ENCODE peak calls at places on chromosomes 4 and X, in eight cellular contexts. One of them, this sample, is unnamed. For H3K4me1 and H3K36me3, the result is how much of the 10 kb centered on the place peaks cover.

GRCh38 chr4:83504544-83504943 is 19.6 kb upstream of the ABRAXAS1 start:
- DNase-seq in endodermal cell: no peak
- DNase-seq in Peyer's patch: no peak
- DNase-seq in thyroid gland: peak
- DNase-seq in IMR-90: no peak
- DNase-seq in pancreas: no peak
- DNase-seq in colonic mucosa: no peak
- DNase-seq in cardiac muscle cell: no peak
- DNase-seq in this sample: no peak

GRCh38 chrX:100964362-100964761 is 5.1 kb upstream of the ARL13A start:
- DNase-seq in endodermal cell: no peak
- DNase-seq in Peyer's patch: no peak
- DNase-seq in thyroid gland: no peak
- DNase-seq in IMR-90: no peak
- DNase-seq in pancreas: no peak
- DNase-seq in colonic mucosa: no peak
- DNase-seq in cardiac muscle cell: no peak
- DNase-seq in this sample: no peak

GRCh38 chr4:117474987-117475386 is 389.6 kb upstream of the TRAM1L1 start:
- DNase-seq in endodermal cell: no peak
- DNase-seq in Peyer's patch: no peak
- DNase-seq in thyroid gland: no peak
- DNase-seq in IMR-90: no peak
- DNase-seq in pancreas: no peak
- DNase-seq in colonic mucosa: no peak
- DNase-seq in cardiac muscle cell: no peak
- DNase-seq in this sample: no peak

GRCh38 chrX:10004832-10005475 is 37.8 kb downstream of the CLDN34 start:
- DNase-seq in endodermal cell: no peak
- DNase-seq in Peyer's patch: no peak
- DNase-seq in thyroid gland: no peak
- DNase-seq in IMR-90: no peak
- DNase-seq in pancreas: no peak
- DNase-seq in colonic mucosa: no peak
- DNase-seq in cardiac muscle cell: no peak
- DNase-seq in this sample: no peak

GRCh38 chr4:180437601-180438000 is 1805.6 kb upstream of the TENM3 start:
- DNase-seq in endodermal cell: no peak
- DNase-seq in Peyer's patch: no peak
- DNase-seq in thyroid gland: no peak
- DNase-seq in IMR-90: no peak
- DNase-seq in pancreas: no peak
- DNase-seq in colonic mucosa: no peak
- DNase-seq in cardiac muscle cell: no peak
- DNase-seq in this sample: no peak

GRCh38 chrX:23838953-23839352 is 56.0 kb downstream of the SAT1 start:
- DNase-seq in endodermal cell: no peak
- DNase-seq in Peyer's patch: no peak
- DNase-seq in thyroid gland: no peak
- DNase-seq in IMR-90: no peak
- DNase-seq in pancreas: no peak
- DNase-seq in colonic mucosa: no peak
- DNase-seq in cardiac muscle cell: no peak
- DNase-seq in this sample: no peak

GRCh38 chrX:20506739-20507138 is 240.0 kb upstream of the RPS6KA3 start:
- DNase-seq in endodermal cell: no peak
- DNase-seq in Peyer's patch: no peak
- DNase-seq in thyroid gland: no peak
- DNase-seq in IMR-90: peak
- DNase-seq in pancreas: no peak
- DNase-seq in colonic mucosa: no peak
- DNase-seq in cardiac muscle cell: no peak
- DNase-seq in this sample: no peak

GRCh38 chr4:34733185-34733916 is 1511.0 kb downstream of the ARAP2 start:
- DNase-seq in endodermal cell: no peak
- DNase-seq in Peyer's patch: no peak
- DNase-seq in thyroid gland: no peak
- DNase-seq in IMR-90: no peak
- DNase-seq in pancreas: no peak
- DNase-seq in colonic mucosa: no peak
- DNase-seq in cardiac muscle cell: no peak
- DNase-seq in this sample: no peak

GRCh38 chrX:24229967-24230366 is 80.4 kb downstream of the ZFX start:
- DNase-seq in endodermal cell: no peak
- DNase-seq in Peyer's patch: no peak
- DNase-seq in thyroid gland: no peak
- DNase-seq in IMR-90: no peak
- DNase-seq in pancreas: peak
- DNase-seq in colonic mucosa: no peak
- DNase-seq in cardiac muscle cell: no peak
- DNase-seq in this sample: no peak

GRCh38 chrX:74526786-74527185 is 87.6 kb downstream of the RLIM start:
- DNase-seq in endodermal cell: no peak
- DNase-seq in Peyer's patch: no peak
- DNase-seq in thyroid gland: no peak
- DNase-seq in IMR-90: no peak
- DNase-seq in pancreas: no peak
- DNase-seq in colonic mucosa: no peak
- DNase-seq in cardiac muscle cell: peak
- DNase-seq in this sample: no peak

GRCh38 chr4:150457802-150458201 is 124.1 kb upstream of the MAB21L2 start:
- DNase-seq in endodermal cell: no peak
- DNase-seq in Peyer's patch: no peak
- DNase-seq in thyroid gland: no peak
- DNase-seq in IMR-90: no peak
- DNase-seq in pancreas: no peak
- DNase-seq in colonic mucosa: no peak
- DNase-seq in cardiac muscle cell: no peak
- DNase-seq in this sample: no peak

GRCh38 chr4:176927664-176928063 is 134.9 kb upstream of the VEGFC start:
- DNase-seq in endodermal cell: no peak
- DNase-seq in Peyer's patch: no peak
- DNase-seq in thyroid gland: no peak
- DNase-seq in IMR-90: peak
- DNase-seq in pancreas: no peak
- DNase-seq in colonic mucosa: no peak
- DNase-seq in cardiac muscle cell: no peak
- DNase-seq in this sample: no peak

DNA sequence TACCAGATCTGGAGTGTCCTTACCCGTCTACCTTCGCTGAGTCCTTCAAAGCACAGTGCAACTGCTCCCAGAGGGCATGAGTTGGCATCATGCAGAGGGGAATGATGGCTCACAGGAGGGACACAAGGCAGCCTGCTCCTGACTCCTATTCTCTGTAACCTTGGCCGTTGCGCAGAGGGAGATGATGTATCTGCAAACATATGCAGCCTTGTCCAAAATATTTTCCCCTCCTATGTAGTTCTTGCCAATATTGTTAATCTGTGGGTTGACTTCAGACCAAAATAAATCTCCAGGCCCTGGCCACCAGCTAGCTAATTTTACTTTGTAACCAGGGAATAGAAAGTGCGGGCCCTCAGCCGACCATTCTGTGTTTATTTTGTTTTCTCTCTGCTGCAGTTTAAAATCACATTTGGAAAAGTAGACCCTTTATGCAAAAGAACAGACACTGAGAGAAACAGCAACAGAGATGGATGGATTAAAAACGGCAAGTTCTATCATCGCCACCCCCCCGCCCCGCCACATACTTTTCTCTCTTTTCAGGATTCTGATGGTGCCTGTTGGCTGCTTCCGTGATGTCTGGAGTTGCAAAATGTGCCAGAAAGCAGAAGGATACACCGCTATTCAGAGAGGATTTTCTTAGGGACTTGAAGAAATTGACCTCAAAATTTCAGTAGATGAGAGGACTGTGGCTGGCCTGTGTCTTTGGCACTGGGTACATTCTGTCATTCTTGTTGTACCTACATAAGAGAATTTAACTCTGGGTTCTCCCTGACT is 185.3 kb upstream of the BCOR start:
- DNase-seq in endodermal cell: no peak
- DNase-seq in Peyer's patch: no peak
- DNase-seq in thyroid gland: no peak
- DNase-seq in IMR-90: peak
- DNase-seq in pancreas: no peak
- DNase-seq in colonic mucosa: no peak
- DNase-seq in cardiac muscle cell: no peak
- DNase-seq in this sample: no peak
- H3K4me1 ChIP-seq in endodermal cell: under half
- H3K4me1 ChIP-seq in Peyer's patch: under half
- H3K4me1 ChIP-seq in thyroid gland: under half
- H3K4me1 ChIP-seq in IMR-90: under half
- H3K4me1 ChIP-seq in pancreas: under half
- H3K4me1 ChIP-seq in colonic mucosa: under half
- H3K4me1 ChIP-seq in cardiac muscle cell: under half
- H3K4me1 ChIP-seq in this sample: under half

DNA sequence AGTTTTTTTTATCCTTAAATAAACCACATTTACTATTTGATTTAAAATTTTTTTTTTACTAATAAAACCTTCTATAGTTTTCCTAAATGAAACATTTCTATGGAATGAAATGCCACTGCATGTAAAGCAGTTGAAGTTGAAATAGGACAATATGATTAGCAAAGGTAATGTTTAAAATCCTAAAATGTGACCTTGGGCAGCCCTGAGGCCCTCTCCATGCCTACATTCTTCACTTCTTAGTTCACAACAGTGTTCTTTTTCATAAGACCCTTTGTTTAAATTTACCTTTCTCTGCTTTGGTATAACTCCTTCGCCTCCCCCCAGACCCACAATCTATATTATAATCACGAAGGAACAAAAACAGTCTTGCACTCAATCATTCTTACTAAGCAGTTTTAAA is 124.4 kb upstream of the NAP1L5 start:
- DNase-seq in endodermal cell: no peak
- DNase-seq in Peyer's patch: no peak
- DNase-seq in thyroid gland: no peak
- DNase-seq in IMR-90: no peak
- DNase-seq in pancreas: no peak
- DNase-seq in colonic mucosa: no peak
- DNase-seq in cardiac muscle cell: no peak
- DNase-seq in this sample: no peak
- TF ChIP-seq CTCF in endodermal cell: no peak
- TF ChIP-seq CTCF in Peyer's patch: no peak
- TF ChIP-seq CTCF in thyroid gland: no peak
- TF ChIP-seq CTCF in IMR-90: no peak
- TF ChIP-seq CTCF in pancreas: no peak
- TF ChIP-seq CTCF in colonic mucosa: no peak
- TF ChIP-seq CTCF in cardiac muscle cell: no peak
- TF ChIP-seq CTCF in this sample: no peak

GRCh38 chrX:7582191-7582590 is 260.8 kb upstream of the VCX start:
- DNase-seq in endodermal cell: no peak
- DNase-seq in Peyer's patch: no peak
- DNase-seq in thyroid gland: no peak
- DNase-seq in IMR-90: no peak
- DNase-seq in pancreas: no peak
- DNase-seq in colonic mucosa: no peak
- DNase-seq in cardiac muscle cell: no peak
- DNase-seq in this sample: no peak

GRCh38 chrX:7580127-7580526 is 262.8 kb upstream of the VCX start:
- DNase-seq in endodermal cell: no peak
- DNase-seq in Peyer's patch: no peak
- DNase-seq in thyroid gland: no peak
- DNase-seq in IMR-90: no peak
- DNase-seq in pancreas: no peak
- DNase-seq in colonic mucosa: no peak
- DNase-seq in cardiac muscle cell: peak
- DNase-seq in this sample: no peak

DNA sequence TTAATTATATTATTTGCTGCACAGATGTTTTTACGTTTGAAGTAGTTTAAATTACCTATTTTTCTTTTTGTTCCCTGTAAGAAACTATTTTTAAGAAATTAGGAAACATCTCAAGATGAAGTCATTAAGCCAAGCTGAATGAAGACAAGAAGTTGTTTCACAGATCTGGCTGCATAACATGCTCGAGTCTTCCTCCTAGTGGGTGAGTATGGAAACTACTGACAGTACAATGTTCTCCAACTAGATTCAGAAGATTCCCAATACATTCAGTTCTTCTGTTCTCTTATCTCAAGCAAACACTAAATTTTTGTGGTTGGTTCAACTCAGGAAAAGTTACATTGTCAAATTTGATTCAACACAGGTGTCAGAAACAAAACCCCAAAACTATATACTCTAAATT is 256.8 kb upstream of the VCX start:
- DNase-seq in endodermal cell: peak
- DNase-seq in Peyer's patch: no peak
- DNase-seq in thyroid gland: no peak
- DNase-seq in IMR-90: peak
- DNase-seq in pancreas: peak
- DNase-seq in colonic mucosa: no peak
- DNase-seq in cardiac muscle cell: peak
- DNase-seq in this sample: no peak
- H3K36me3 ChIP-seq in endodermal cell: under half
- H3K36me3 ChIP-seq in Peyer's patch: under half
- H3K36me3 ChIP-seq in thyroid gland: under half
- H3K36me3 ChIP-seq in IMR-90: under half
- H3K36me3 ChIP-seq in pancreas: under half
- H3K36me3 ChIP-seq in colonic mucosa: under half
- H3K36me3 ChIP-seq in cardiac muscle cell: under half
- H3K36me3 ChIP-seq in this sample: under half

DNA sequence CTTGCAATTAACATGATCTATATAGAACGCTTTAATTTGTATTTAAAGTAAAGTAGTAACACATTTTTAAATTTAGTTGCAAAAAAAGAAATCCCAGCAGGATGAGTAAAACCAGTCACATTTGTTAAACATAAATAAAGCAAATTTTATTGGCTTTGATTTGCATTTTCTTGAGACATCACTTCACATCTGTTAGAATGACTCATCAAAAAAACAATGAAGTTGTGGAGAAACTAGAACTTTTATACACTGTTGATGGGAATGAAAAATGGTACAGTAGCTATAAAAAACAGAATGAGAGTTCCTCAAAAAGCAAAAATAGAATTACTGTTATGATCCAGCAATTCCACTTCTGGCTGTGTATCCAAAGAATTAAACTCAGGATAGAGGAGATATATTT is 454.0 kb upstream of the KLHL4 start:
- DNase-seq in endodermal cell: no peak
- DNase-seq in Peyer's patch: no peak
- DNase-seq in thyroid gland: no peak
- DNase-seq in IMR-90: no peak
- DNase-seq in pancreas: no peak
- DNase-seq in colonic mucosa: no peak
- DNase-seq in cardiac muscle cell: no peak
- DNase-seq in this sample: no peak
- H3K4me1 ChIP-seq in endodermal cell: under half
- H3K4me1 ChIP-seq in Peyer's patch: under half
- H3K4me1 ChIP-seq in thyroid gland: under half
- H3K4me1 ChIP-seq in IMR-90: under half
- H3K4me1 ChIP-seq in pancreas: under half
- H3K4me1 ChIP-seq in colonic mucosa: under half
- H3K4me1 ChIP-seq in cardiac muscle cell: under half
- H3K4me1 ChIP-seq in this sample: under half

DNA sequence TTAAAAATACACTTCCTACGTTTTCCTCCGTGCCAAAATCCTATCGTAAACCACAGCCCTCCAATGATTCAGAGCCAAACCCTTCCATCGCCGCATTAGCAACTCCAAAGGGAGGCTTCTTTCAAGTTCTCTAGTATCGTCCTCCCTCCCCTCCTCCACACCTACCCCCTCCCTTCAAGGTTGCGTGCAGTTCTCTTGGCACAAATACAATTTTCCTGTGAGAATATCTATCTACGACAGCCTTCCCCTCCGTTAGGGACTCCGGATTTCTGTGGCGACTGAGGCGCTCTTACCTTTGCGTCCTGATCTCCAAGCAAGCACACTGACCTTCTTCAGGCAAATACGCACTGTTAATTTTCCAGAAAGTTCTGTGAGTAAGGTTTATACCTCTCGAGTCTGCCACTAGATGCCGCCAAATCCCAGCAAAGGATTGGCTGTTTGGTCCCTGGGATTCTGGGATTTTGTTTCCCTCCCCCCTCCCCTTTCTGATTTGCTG is 1.2 kb upstream of the MORF4L2 start:
- DNase-seq in endodermal cell: peak
- DNase-seq in Peyer's patch: peak
- DNase-seq in thyroid gland: peak
- DNase-seq in IMR-90: peak
- DNase-seq in pancreas: peak
- DNase-seq in colonic mucosa: peak
- DNase-seq in cardiac muscle cell: peak
- DNase-seq in this sample: peak
- TF ChIP-seq CTCF in endodermal cell: peak
- TF ChIP-seq CTCF in Peyer's patch: peak
- TF ChIP-seq CTCF in thyroid gland: peak
- TF ChIP-seq CTCF in IMR-90: peak
- TF ChIP-seq CTCF in pancreas: no peak
- TF ChIP-seq CTCF in colonic mucosa: peak
- TF ChIP-seq CTCF in cardiac muscle cell: peak
- TF ChIP-seq CTCF in this sample: peak

This sample was measured in kidney.